ENCODE peak calls at places on chromosomes 12 and 14, in seven cellular contexts. N is NCI-H2081, R is globus pallidus, P is Kasumi-1, X is heart right ventricle, L is T-helper 9 cell, B is hypothalamus. I is an unnamed sample.

GRCh38 chr12:108311605-108312004 is 27.5 kb downstream of the CMKLR1 start:
- DNase-seq in L (no peak), B (no peak), P (no peak), N (no peak), X (no peak), R (no peak), I (no peak)

GRCh38 chr12:95674631-95675030 is 115.9 kb downstream of the NTN4 start:
- DNase-seq in L (no peak), N (peak), P (no peak), X (no peak), R (peak), B (no peak), I (peak)

GRCh38 chr14:52902971-52903385 is 47.9 kb downstream of the FERMT2 start:
- DNase-seq in B (no peak), X (no peak), N (no peak), L (no peak), R (no peak), P (no peak), I (peak)

GRCh38 chr12:39912211-39912980 is 193.5 kb downstream of the SLC2A13 start:
- DNase-seq in R (no peak), B (no peak), N (no peak), X (peak), P (no peak), L (no peak), I (no peak)

GRCh38 chr14:89141862-89142261 is 275.2 kb downstream of the FOXN3 start:
- DNase-seq in N (no peak), L (no peak), R (no peak), X (no peak), B (no peak), P (no peak), I (no peak)

GRCh38 chr14:73462078-73462715 is 3.9 kb upstream of the NUMB start:
- DNase-seq in R (peak), L (no peak), B (peak), X (peak), N (peak), P (no peak), I (peak)

GRCh38 chr12:102955926-102956737 is 1.3 kb upstream of the ASCL1 start:
- DNase-seq in P (no peak), X (no peak), R (peak), L (no peak), N (peak), B (peak), I (no peak)

GRCh38 chr12:55972906-55973597 is 826 bp upstream of the RAB5B start:
- DNase-seq in B (no peak), R (no peak), X (no peak), N (no peak), P (peak), L (no peak), I (no peak)

GRCh38 chr12:41605528-41606295 is 417.6 kb downstream of the PDZRN4 start:
- DNase-seq in L (no peak), B (no peak), N (no peak), P (no peak), X (no peak), R (no peak), I (peak)

GRCh38 chr12:6333029-6333428 is 8.8 kb downstream of the TNFRSF1A start:
- DNase-seq in R (no peak), N (no peak), B (no peak), L (no peak), P (no peak), X (no peak), I (no peak)

GRCh38 chr14:58633831-58634230 is 3.9 kb upstream of the DACT1 start:
- DNase-seq in B (no peak), P (no peak), X (no peak), L (no peak), N (no peak), R (no peak), I (peak)

GRCh38 chr12:123995023-123995422 is 22.0 kb downstream of the ZNF664 start:
- DNase-seq in P (no peak), R (no peak), N (no peak), X (no peak), B (no peak), L (no peak), I (peak)